ENCODE peak calls at places on chromosomes 11 and 22, in nine cellular contexts. J, V, Q, N, K, I, W, G and T are unnamed samples.

GRCh38 chr11:96162816-96163499 is 180.0 kb downstream of the MAML2 start:
- DNase-seq in J (no peak), V (no peak), Q (no peak), N (peak; percentile 63), K (no peak), I (no peak), W (no peak), G (no peak), T (no peak)

GRCh38 chr11:69637956-69638871 is 2.7 kb upstream of the CCND1 start:
- DNase-seq in J (no peak), V (no peak), Q (no peak), N (peak; percentile 74), K (peak; percentile 80), I (no peak), W (peak; percentile 14), G (no peak), T (no peak)

GRCh38 chr11:119728651-119729580 is at the start of gene NECTIN1:
- DNase-seq in J (peak; percentile 87), V (peak; percentile 96), Q (peak; percentile 72), N (peak; percentile 86), K (peak; percentile 60), I (peak; percentile 89), W (peak; percentile 91), G (peak; percentile 83), T (peak; percentile 39)

GRCh38 chr11:67468056-67468455 is 995 bp downstream of the TMEM134 start:
- DNase-seq in J (no peak), V (no peak), Q (no peak), N (peak; percentile 97), K (no peak), I (peak; percentile 61), W (no peak), G (no peak), T (no peak)

GRCh38 chr11:28671326-28671725 is 563.1 kb downstream of the METTL15 start:
- DNase-seq in J (no peak), V (no peak), Q (no peak), N (no peak), K (no peak), I (no peak), W (no peak), G (no peak), T (no peak)

GRCh38 chr11:92107331-92107730 is 117.3 kb upstream of the FAT3 start:
- DNase-seq in J (no peak), V (no peak), Q (no peak), N (no peak), K (no peak), I (no peak), W (no peak), G (no peak), T (no peak)

GRCh38 chr22:47659467-47660302 is 897.2 kb downstream of the TBC1D22A start:
- DNase-seq in J (no peak), V (peak; percentile 57), Q (no peak), N (no peak), K (no peak), I (no peak), W (no peak), G (no peak), T (no peak)

GRCh38 chr11:123063396-123064267 is 1.7 kb upstream of the HSPA8 start:
- DNase-seq in J (peak; percentile 62), V (no peak), Q (peak; percentile 45), N (peak; percentile 56), K (no peak), I (peak; percentile 57), W (peak; percentile 40), G (peak; percentile 44), T (no peak)

GRCh38 chr11:131918663-131919062 is 548.2 kb downstream of the NTM start:
- DNase-seq in J (no peak), V (no peak), Q (no peak), N (no peak), K (no peak), I (no peak), W (no peak), G (no peak), T (no peak)

GRCh38 chr22:46072030-46072881 is 78.1 kb upstream of the PPARA start:
- DNase-seq in J (peak; percentile 35), V (no peak), Q (no peak), N (peak; percentile 33), K (no peak), I (peak; percentile 63), W (peak; percentile 65), G (no peak), T (no peak)

GRCh38 chr22:36860821-36861659 is at the start of gene NCF4:
- DNase-seq in J (peak; percentile 66), V (no peak), Q (peak; percentile 11), N (no peak), K (no peak), I (peak; percentile 76), W (peak; percentile 56), G (peak; percentile 79), T (no peak)

GRCh38 chr22:44246615-44247326 is 66.0 kb downstream of the SHISAL1 start:
- DNase-seq in J (no peak), V (peak; percentile 46), Q (no peak), N (no peak), K (no peak), I (peak; percentile 5), W (no peak), G (no peak), T (no peak)

GRCh38 chr11:38392176-38392575 is 1794.1 kb upstream of the RAG2 start:
- DNase-seq in J (no peak), V (no peak), Q (no peak), N (peak; percentile 75), K (no peak), I (no peak), W (no peak), G (no peak), T (no peak)

GRCh38 chr11:64313491-64314145 is 3.7 kb downstream of the TRMT112 start:
- DNase-seq in J (no peak), V (no peak), Q (no peak), N (no peak), K (no peak), I (no peak), W (no peak), G (no peak), T (no peak)

GRCh38 chr22:39170825-39171622 is 18.5 kb upstream of the CBX7 start:
- DNase-seq in J (peak; percentile 79), V (peak; percentile 95), Q (peak; percentile 83), N (peak; percentile 77), K (peak; percentile 50), I (peak; percentile 91), W (peak; percentile 91), G (peak; percentile 85), T (peak; percentile 56)

GRCh38 chr11:13487661-13488030 is 8.2 kb downstream of the PTH start:
- DNase-seq in J (peak; percentile 13), V (no peak), Q (no peak), N (peak; percentile 29), K (peak; percentile 8), I (peak; percentile 27), W (no peak), G (no peak), T (no peak)

GRCh38 chr11:61152816-61153592 is 8.2 kb downstream of the VPS37C start:
- DNase-seq in J (no peak), V (no peak), Q (no peak), N (peak; percentile 78), K (no peak), I (no peak), W (no peak), G (no peak), T (no peak)

GRCh38 chr11:122733301-122733686 is 77.8 kb downstream of the UBASH3B start:
- DNase-seq in J (no peak), V (no peak), Q (no peak), N (peak; percentile 66), K (no peak), I (no peak), W (no peak), G (no peak), T (no peak)

GRCh38 chr11:19808076-19808911 is 95.7 kb downstream of the NAV2 start:
- DNase-seq in J (no peak), V (no peak), Q (no peak), N (peak; percentile 21), K (no peak), I (no peak), W (no peak), G (no peak), T (no peak)

GRCh38 chr11:96229354-96229973 is 113.5 kb downstream of the MAML2 start:
- DNase-seq in J (no peak), V (no peak), Q (no peak), N (no peak), K (no peak), I (no peak), W (no peak), G (no peak), T (no peak)

GRCh38 chr11:37755526-37755925 is 1157.5 kb upstream of the RAG2 start:
- DNase-seq in J (no peak), V (no peak), Q (no peak), N (no peak), K (no peak), I (no peak), W (no peak), G (no peak), T (no peak)

GRCh38 chr11:13333456-13333957 is 55.9 kb downstream of the BMAL1 start:
- DNase-seq in J (no peak), V (no peak), Q (no peak), N (peak; percentile 95), K (peak; percentile 77), I (no peak), W (no peak), G (no peak), T (no peak)

GRCh38 chr22:24005201-24005600 is at the start of gene GSTT4:
- DNase-seq in J (no peak), V (no peak), Q (no peak), N (no peak), K (no peak), I (no peak), W (no peak), G (no peak), T (no peak)

GRCh38 chr11:12150831-12151382 is 40.5 kb downstream of the MICAL2 start:
- DNase-seq in J (no peak), V (no peak), Q (no peak), N (peak; percentile 25), K (no peak), I (peak; percentile 87), W (peak; percentile 63), G (no peak), T (no peak)

GRCh38 chr11:2151500-2152257 is 9.3 kb downstream of the INS start:
- DNase-seq in J (peak; percentile 81), V (no peak), Q (peak; percentile 75), N (peak; percentile 85), K (peak; percentile 75), I (peak; percentile 86), W (peak; percentile 81), G (peak; percentile 79), T (peak; percentile 83)

GRCh38 chr11:71269603-71270511 is 17.5 kb upstream of the SHANK2 start:
- DNase-seq in J (no peak), V (peak; percentile 68), Q (no peak), N (no peak), K (no peak), I (no peak), W (no peak), G (no peak), T (no peak)

GRCh38 chr22:44286673-44287072 is 26.1 kb downstream of the SHISAL1 start:
- DNase-seq in J (no peak), V (no peak), Q (no peak), N (no peak), K (no peak), I (no peak), W (no peak), G (no peak), T (no peak)

GRCh38 chr22:47203554-47203991 is 441.1 kb downstream of the TBC1D22A start:
- DNase-seq in J (no peak), V (peak; percentile 83), Q (no peak), N (no peak), K (no peak), I (no peak), W (no peak), G (no peak), T (no peak)

GRCh38 chr11:30423886-30424285 is 101.0 kb downstream of the ARL14EP start:
- DNase-seq in J (no peak), V (no peak), Q (no peak), N (no peak), K (no peak), I (no peak), W (no peak), G (no peak), T (no peak)